ENCODE peak calls at places on chromosomes 3 and 15, in nine cellular contexts. Q is nephron progenitor cell; G is psoas muscle; R is amniotic stem cell; Y is GM03348; O is HTR-8/SVneo; V is GM12865; I is lung; M is CD4-positive, alpha-beta T cell. J is an unnamed sample.

GRCh38 chr3:108132727-108133373 is 42.0 kb upstream of the CD47 start:
- DNase-seq in I (no peak), M (no peak), G (no peak), O (peak; percentile 10), Y (no peak), V (no peak), Q (no peak), R (no peak), J (peak; percentile 49)

GRCh38 chr3:179731544-179731943 is 78.7 kb downstream of the USP13 start:
- DNase-seq in Q (no peak), V (no peak), M (no peak), G (peak; percentile 91), R (no peak), Y (no peak), I (peak; percentile 91), O (no peak), J (no peak)

GRCh38 chr3:32138545-32139104 is 32.2 kb downstream of the GPD1L start:
- DNase-seq in M (no peak), Q (no peak), Y (no peak), O (no peak), R (no peak), I (no peak), G (no peak), V (no peak), J (no peak)

GRCh38 chr3:131616719-131617118 is 113.9 kb upstream of the MRPL3 start:
- DNase-seq in Y (no peak), I (no peak), Q (no peak), V (no peak), G (no peak), O (no peak), M (no peak), R (no peak), J (no peak)

GRCh38 chr15:29008846-29009245 is 123.1 kb downstream of the APBA2 start:
- DNase-seq in O (no peak), G (no peak), V (no peak), Y (no peak), R (no peak), M (no peak), Q (no peak), I (no peak), J (no peak)

GRCh38 chr15:87752250-87752951 is 504.1 kb downstream of the NTRK3 start:
- DNase-seq in I (no peak), G (no peak), V (no peak), O (peak; percentile 75), M (no peak), Q (no peak), R (peak; percentile 77), Y (peak; percentile 83), J (no peak)

GRCh38 chr3:158791259-158791920 is 10.5 kb upstream of the MFSD1 start:
- DNase-seq in M (no peak), Q (peak; percentile 25), R (peak; percentile 84), G (no peak), I (no peak), O (peak; percentile 47), Y (peak; percentile 59), V (peak; percentile 69), J (peak; percentile 95)

GRCh38 chr3:50542177-50543034 is 25.1 kb downstream of the C3orf18 start:
- DNase-seq in M (peak; percentile 49), Y (peak; percentile 93), V (peak; percentile 48), O (peak; percentile 91), Q (peak; percentile 86), R (no peak), G (peak; percentile 73), I (peak; percentile 64), J (peak; percentile 37)

GRCh38 chr3:50321844-50322385 is 630 bp downstream of the HYAL2 start:
- DNase-seq in O (no peak), Y (peak; percentile 24), Q (no peak), M (no peak), G (no peak), I (peak; percentile 46), R (no peak), V (no peak), J (no peak)

GRCh38 chr15:52254331-52254730 is 41.3 kb downstream of the MYO5C start:
- DNase-seq in I (no peak), Y (no peak), R (no peak), Q (no peak), O (no peak), G (no peak), V (peak; percentile 28), M (no peak), J (no peak)

GRCh38 chr3:62229908-62230307 is 143.4 kb downstream of the FEZF2 start:
- DNase-seq in I (no peak), Y (no peak), Q (no peak), G (no peak), V (no peak), R (no peak), M (no peak), O (peak; percentile 10), J (peak; percentile 16)

GRCh38 chr3:111895079-111895478 is 36.0 kb downstream of the PHLDB2 start:
- DNase-seq in I (no peak), R (no peak), M (no peak), Q (no peak), G (no peak), V (no peak), Y (peak; percentile 27), O (peak; percentile 42), J (peak; percentile 57)

GRCh38 chr3:25938566-25939325 is 148.9 kb downstream of the OXSM start:
- DNase-seq in I (no peak), V (no peak), R (no peak), Q (no peak), M (no peak), O (no peak), G (no peak), Y (no peak), J (no peak)

GRCh38 chr3:195893916-195894315 is 14.4 kb downstream of the TNK2 start:
- DNase-seq in O (no peak), Q (no peak), G (peak; percentile 50), Y (no peak), I (no peak), V (no peak), R (no peak), M (no peak), J (no peak)

GRCh38 chr15:77028451-77029165 is 33.7 kb downstream of the PSTPIP1 start:
- DNase-seq in M (no peak), Q (no peak), Y (no peak), R (no peak), G (no peak), V (no peak), I (no peak), O (no peak), J (no peak)

GRCh38 chr15:52078197-52078875 is 34.2 kb downstream of the BCL2L10 start:
- DNase-seq in Y (no peak), Q (no peak), O (no peak), M (no peak), I (no peak), R (no peak), V (no peak), G (no peak), J (no peak)

GRCh38 chr3:33488246-33488645 is 48.0 kb upstream of the UBP1 start:
- DNase-seq in G (no peak), I (no peak), R (no peak), O (no peak), M (no peak), V (no peak), Q (no peak), Y (no peak), J (no peak)

GRCh38 chr15:70833897-70834765 is 19.8 kb downstream of the LARP6 start:
- DNase-seq in I (no peak), V (no peak), M (no peak), Q (no peak), Y (peak; percentile 69), R (peak; percentile 46), O (peak; percentile 90), G (no peak), J (no peak)

GRCh38 chr3:45677045-45677436 is 12.2 kb upstream of the SACM1L start:
- DNase-seq in V (no peak), M (peak; percentile 62), G (peak; percentile 61), Y (peak; percentile 71), R (no peak), Q (no peak), I (peak; percentile 64), O (peak; percentile 67), J (peak; percentile 55)

GRCh38 chr3:93973160-93974126 is at the start of gene PROS1:
- DNase-seq in V (peak; percentile 50), O (peak; percentile 56), I (peak; percentile 84), M (peak; percentile 16), Y (peak; percentile 85), R (peak; percentile 60), G (peak; percentile 90), Q (peak; percentile 75), J (peak; percentile 81)

GRCh38 chr3:47850062-47850802 is 47.3 kb downstream of the DHX30 start:
- DNase-seq in I (no peak), M (no peak), V (peak; percentile 37), R (no peak), G (no peak), Q (no peak), O (peak; percentile 23), Y (peak; percentile 65), J (peak; percentile 37)

GRCh38 chr3:116579843-116580242 is 129.7 kb upstream of the TUSC7 start:
- DNase-seq in O (no peak), M (no peak), R (no peak), I (no peak), Q (peak; percentile 61), Y (peak; percentile 5), V (peak; percentile 1), G (no peak), J (no peak)

GRCh38 chr3:385151-385550 is 188.6 kb downstream of the CHL1 start:
- DNase-seq in V (no peak), G (no peak), Q (no peak), M (no peak), I (no peak), O (no peak), Y (no peak), R (no peak), J (no peak)

GRCh38 chr3:196016485-196016884 is 65.4 kb downstream of the TFRC start:
- DNase-seq in R (no peak), I (no peak), Y (peak; percentile 60), Q (no peak), M (no peak), V (peak; percentile 7), O (peak; percentile 71), G (no peak), J (no peak)

GRCh38 chr3:53650424-53650823 is 156.0 kb downstream of the CACNA1D start:
- DNase-seq in I (no peak), R (no peak), O (no peak), V (peak; percentile 39), G (no peak), Q (no peak), Y (no peak), M (no peak), J (no peak)

GRCh38 chr3:108493862-108494261 is 16.5 kb downstream of the MYH15 start:
- DNase-seq in Q (no peak), R (no peak), M (no peak), V (no peak), G (no peak), Y (peak; percentile 12), O (peak; percentile 17), I (no peak), J (no peak)

GRCh38 chr3:15899438-15899837 is 101.7 kb upstream of the ANKRD28 start:
- DNase-seq in Y (peak; percentile 64), I (no peak), V (peak; percentile 5), O (peak; percentile 34), M (no peak), G (no peak), Q (no peak), R (no peak), J (no peak)

GRCh38 chr3:69059688-69060087 is 7.6 kb upstream of the TMF1 start:
- DNase-seq in O (no peak), Q (no peak), I (no peak), R (no peak), M (no peak), G (no peak), V (no peak), Y (no peak), J (no peak)

GRCh38 chr3:53114412-53115074 is 15.7 kb downstream of the RFT1 start:
- DNase-seq in R (no peak), I (no peak), G (no peak), Q (no peak), V (no peak), O (no peak), Y (peak; percentile 38), M (no peak), J (peak; percentile 37)

GRCh38 chr3:157906627-157907026 is 199.6 kb downstream of the SHOX2 start:
- DNase-seq in R (peak; percentile 8), Y (peak; percentile 60), G (no peak), V (no peak), Q (no peak), O (no peak), I (no peak), M (no peak), J (no peak)

GRCh38 chr3:162719684-162720341 is 1223.2 kb downstream of the OTOL1 start:
- DNase-seq in Y (peak; percentile 63), I (no peak), G (no peak), Q (no peak), O (peak; percentile 59), M (no peak), R (peak; percentile 96), V (no peak), J (no peak)

J was measured in AML-193.